ENCODE peak calls at places on chromosomes 16 and 17, in four cellular contexts. One of them, this sample, is unnamed.

GRCh38 chr16:68116256-68116853 is 31.2 kb downstream of the NFATC3 start:
- DNase-seq in mesothelial cell of epicardium: no peak
- DNase-seq in choroid plexus epithelial cell: peak
- DNase-seq in Peyer's patch: no peak
- DNase-seq in this sample: no peak

GRCh38 chr17:8499614-8500013 is 63.9 kb downstream of the NDEL1 start:
- DNase-seq in mesothelial cell of epicardium: no peak
- DNase-seq in choroid plexus epithelial cell: no peak
- DNase-seq in Peyer's patch: no peak
- DNase-seq in this sample: no peak

GRCh38 chr17:78242024-78242742 is 10.8 kb downstream of the TMEM235 start:
- DNase-seq in mesothelial cell of epicardium: no peak
- DNase-seq in choroid plexus epithelial cell: no peak
- DNase-seq in Peyer's patch: no peak
- DNase-seq in this sample: no peak

GRCh38 chr16:81495321-81496234 is 51.0 kb downstream of the CMIP start:
- DNase-seq in mesothelial cell of epicardium: no peak
- DNase-seq in choroid plexus epithelial cell: no peak
- DNase-seq in Peyer's patch: no peak
- DNase-seq in this sample: no peak

GRCh38 chr17:68290955-68291835 is at the start of the genes ARSG and SLC16A6:
- DNase-seq in mesothelial cell of epicardium: peak
- DNase-seq in choroid plexus epithelial cell: peak
- DNase-seq in Peyer's patch: peak
- DNase-seq in this sample: peak

GRCh38 chr16:5064915-5065314 is 841 bp downstream of the C16orf89 start:
- DNase-seq in mesothelial cell of epicardium: no peak
- DNase-seq in choroid plexus epithelial cell: peak
- DNase-seq in Peyer's patch: no peak
- DNase-seq in this sample: no peak

GRCh38 chr17:17151541-17151940 is 54.6 kb downstream of the PLD6 start:
- DNase-seq in mesothelial cell of epicardium: no peak
- DNase-seq in choroid plexus epithelial cell: no peak
- DNase-seq in Peyer's patch: no peak
- DNase-seq in this sample: no peak

GRCh38 chr17:7215652-7216139 is 3.9 kb downstream of the DLG4 start:
- DNase-seq in mesothelial cell of epicardium: no peak
- DNase-seq in choroid plexus epithelial cell: no peak
- DNase-seq in Peyer's patch: no peak
- DNase-seq in this sample: no peak

GRCh38 chr16:49739381-49739780 is 116.5 kb downstream of the ZNF423 start:
- DNase-seq in mesothelial cell of epicardium: no peak
- DNase-seq in choroid plexus epithelial cell: no peak
- DNase-seq in Peyer's patch: no peak
- DNase-seq in this sample: no peak

GRCh38 chr16:74825941-74826340 is 51.3 kb upstream of the FA2H start:
- DNase-seq in mesothelial cell of epicardium: no peak
- DNase-seq in choroid plexus epithelial cell: no peak
- DNase-seq in Peyer's patch: no peak
- DNase-seq in this sample: no peak

GRCh38 chr17:48173191-48173590 is 65.6 kb downstream of the SNX11 start:
- DNase-seq in mesothelial cell of epicardium: no peak
- DNase-seq in choroid plexus epithelial cell: no peak
- DNase-seq in Peyer's patch: no peak
- DNase-seq in this sample: no peak

GRCh38 chr16:27273330-27273669 is 4.7 kb upstream of the NSMCE1 start:
- DNase-seq in mesothelial cell of epicardium: no peak
- DNase-seq in choroid plexus epithelial cell: no peak
- DNase-seq in Peyer's patch: no peak
- DNase-seq in this sample: no peak

GRCh38 chr17:27544350-27545131 is 86.4 kb upstream of the LGALS9 start:
- DNase-seq in mesothelial cell of epicardium: no peak
- DNase-seq in choroid plexus epithelial cell: peak
- DNase-seq in Peyer's patch: no peak
- DNase-seq in this sample: no peak

GRCh38 chr17:32819035-32819434 is 57.9 kb downstream of the MYO1D start:
- DNase-seq in mesothelial cell of epicardium: no peak
- DNase-seq in choroid plexus epithelial cell: no peak
- DNase-seq in Peyer's patch: no peak
- DNase-seq in this sample: no peak

GRCh38 chr17:82531431-82531881 is 11.9 kb downstream of the FOXK2 start:
- DNase-seq in mesothelial cell of epicardium: no peak
- DNase-seq in choroid plexus epithelial cell: peak
- DNase-seq in Peyer's patch: no peak
- DNase-seq in this sample: no peak

GRCh38 chr17:43316522-43317142 is 82.2 kb upstream of the ARL4D start:
- DNase-seq in mesothelial cell of epicardium: no peak
- DNase-seq in choroid plexus epithelial cell: no peak
- DNase-seq in Peyer's patch: no peak
- DNase-seq in this sample: no peak

GRCh38 chr16:81599034-81599744 is 154.6 kb downstream of the CMIP start:
- DNase-seq in mesothelial cell of epicardium: no peak
- DNase-seq in choroid plexus epithelial cell: no peak
- DNase-seq in Peyer's patch: no peak
- DNase-seq in this sample: no peak

GRCh38 chr17:47423406-47424295 is 99.9 kb downstream of the EFCAB13 start:
- DNase-seq in mesothelial cell of epicardium: peak
- DNase-seq in choroid plexus epithelial cell: peak
- DNase-seq in Peyer's patch: peak
- DNase-seq in this sample: peak

GRCh38 chr16:88999457-89000206 is 22.6 kb upstream of the CBFA2T3 start:
- DNase-seq in mesothelial cell of epicardium: no peak
- DNase-seq in choroid plexus epithelial cell: no peak
- DNase-seq in Peyer's patch: no peak
- DNase-seq in this sample: no peak

GRCh38 chr17:78474631-78475146 is 96.2 kb downstream of the PGS1 start:
- DNase-seq in mesothelial cell of epicardium: no peak
- DNase-seq in choroid plexus epithelial cell: no peak
- DNase-seq in Peyer's patch: no peak
- DNase-seq in this sample: no peak

GRCh38 chr17:82424001-82424862 is 5.8 kb upstream of the OGFOD3 start:
- DNase-seq in mesothelial cell of epicardium: no peak
- DNase-seq in choroid plexus epithelial cell: peak
- DNase-seq in Peyer's patch: no peak
- DNase-seq in this sample: no peak

GRCh38 chr17:45240905-45241314 is 19.2 kb downstream of the FMNL1 start:
- DNase-seq in mesothelial cell of epicardium: no peak
- DNase-seq in choroid plexus epithelial cell: no peak
- DNase-seq in Peyer's patch: no peak
- DNase-seq in this sample: no peak

GRCh38 chr17:60941028-60941427 is 263.4 kb downstream of the BCAS3 start:
- DNase-seq in mesothelial cell of epicardium: no peak
- DNase-seq in choroid plexus epithelial cell: peak
- DNase-seq in Peyer's patch: peak
- DNase-seq in this sample: no peak

GRCh38 chr16:72793716-72794115 is 254.2 kb downstream of the ZFHX3 start:
- DNase-seq in mesothelial cell of epicardium: no peak
- DNase-seq in choroid plexus epithelial cell: no peak
- DNase-seq in Peyer's patch: no peak
- DNase-seq in this sample: no peak

GRCh38 chr16:15795615-15796014 is 61.2 kb downstream of the MYH11 start:
- DNase-seq in mesothelial cell of epicardium: no peak
- DNase-seq in choroid plexus epithelial cell: no peak
- DNase-seq in Peyer's patch: no peak
- DNase-seq in this sample: no peak

GRCh38 chr17:59311051-59311468 is 20.4 kb upstream of the YPEL2 start:
- DNase-seq in mesothelial cell of epicardium: no peak
- DNase-seq in choroid plexus epithelial cell: peak
- DNase-seq in Peyer's patch: no peak
- DNase-seq in this sample: no peak

GRCh38 chr16:85327731-85328664 is 215.7 kb upstream of the CIBAR2 start:
- DNase-seq in mesothelial cell of epicardium: peak
- DNase-seq in choroid plexus epithelial cell: peak
- DNase-seq in Peyer's patch: no peak
- DNase-seq in this sample: no peak

GRCh38 chr17:3019761-3020160 is 43.6 kb downstream of the OR1D5 start:
- DNase-seq in mesothelial cell of epicardium: no peak
- DNase-seq in choroid plexus epithelial cell: no peak
- DNase-seq in Peyer's patch: peak
- DNase-seq in this sample: no peak

GRCh38 chr17:15262291-15263205 is 2.6 kb downstream of the PMP22 start:
- DNase-seq in mesothelial cell of epicardium: peak
- DNase-seq in choroid plexus epithelial cell: peak
- DNase-seq in Peyer's patch: peak
- DNase-seq in this sample: peak
- TF ChIP-seq CTCF in mesothelial cell of epicardium: no peak
- TF ChIP-seq CTCF in choroid plexus epithelial cell: peak
- TF ChIP-seq CTCF in Peyer's patch: peak
- TF ChIP-seq CTCF in this sample: no peak

DNA sequence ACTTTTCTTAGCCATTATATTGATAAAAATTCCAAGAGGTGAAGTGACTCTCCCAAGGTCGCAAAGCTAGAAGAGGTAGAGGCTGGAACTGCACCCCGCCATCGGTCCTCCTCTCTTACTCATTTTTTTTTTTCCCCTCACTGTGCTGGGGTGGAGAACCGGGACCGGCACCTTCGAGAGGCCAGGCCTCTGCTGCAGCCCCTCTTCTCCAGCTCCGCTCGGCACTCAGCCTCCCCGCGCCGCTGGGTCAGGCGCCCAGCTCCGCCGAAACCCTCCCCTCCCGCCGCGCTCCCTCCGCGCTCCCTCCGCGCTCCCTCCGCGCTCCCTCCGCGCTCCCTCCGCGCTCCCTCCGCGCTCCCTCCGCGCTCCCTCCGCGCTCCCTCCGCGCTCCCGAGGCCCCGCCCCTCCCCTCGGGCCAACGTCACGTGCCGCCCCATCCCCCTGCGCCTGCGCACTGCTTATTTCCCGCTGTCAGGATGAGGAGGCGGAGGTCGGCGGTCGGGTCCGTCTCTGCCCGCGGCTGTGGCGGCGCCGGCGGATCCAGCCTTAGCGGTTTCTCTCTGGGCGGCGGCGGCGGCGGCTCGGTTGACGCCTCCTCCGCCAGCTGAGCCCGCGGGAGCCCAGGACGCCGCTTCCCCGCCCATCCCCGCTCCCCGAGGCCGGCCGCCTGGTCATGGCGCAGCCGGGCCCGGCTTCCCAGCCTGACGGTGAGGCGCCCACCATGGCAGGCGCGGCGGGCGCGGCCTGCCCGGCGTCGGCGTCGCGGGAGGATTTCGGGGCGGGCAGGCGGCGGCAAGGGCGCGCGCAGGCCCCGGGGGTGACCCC is at the start of gene RABEP1:
- DNase-seq in mesothelial cell of epicardium: peak
- DNase-seq in choroid plexus epithelial cell: peak
- DNase-seq in Peyer's patch: peak
- DNase-seq in this sample: peak
- TF ChIP-seq CTCF in mesothelial cell of epicardium: peak
- TF ChIP-seq CTCF in choroid plexus epithelial cell: peak
- TF ChIP-seq CTCF in Peyer's patch: peak
- TF ChIP-seq CTCF in this sample: peak

DNA sequence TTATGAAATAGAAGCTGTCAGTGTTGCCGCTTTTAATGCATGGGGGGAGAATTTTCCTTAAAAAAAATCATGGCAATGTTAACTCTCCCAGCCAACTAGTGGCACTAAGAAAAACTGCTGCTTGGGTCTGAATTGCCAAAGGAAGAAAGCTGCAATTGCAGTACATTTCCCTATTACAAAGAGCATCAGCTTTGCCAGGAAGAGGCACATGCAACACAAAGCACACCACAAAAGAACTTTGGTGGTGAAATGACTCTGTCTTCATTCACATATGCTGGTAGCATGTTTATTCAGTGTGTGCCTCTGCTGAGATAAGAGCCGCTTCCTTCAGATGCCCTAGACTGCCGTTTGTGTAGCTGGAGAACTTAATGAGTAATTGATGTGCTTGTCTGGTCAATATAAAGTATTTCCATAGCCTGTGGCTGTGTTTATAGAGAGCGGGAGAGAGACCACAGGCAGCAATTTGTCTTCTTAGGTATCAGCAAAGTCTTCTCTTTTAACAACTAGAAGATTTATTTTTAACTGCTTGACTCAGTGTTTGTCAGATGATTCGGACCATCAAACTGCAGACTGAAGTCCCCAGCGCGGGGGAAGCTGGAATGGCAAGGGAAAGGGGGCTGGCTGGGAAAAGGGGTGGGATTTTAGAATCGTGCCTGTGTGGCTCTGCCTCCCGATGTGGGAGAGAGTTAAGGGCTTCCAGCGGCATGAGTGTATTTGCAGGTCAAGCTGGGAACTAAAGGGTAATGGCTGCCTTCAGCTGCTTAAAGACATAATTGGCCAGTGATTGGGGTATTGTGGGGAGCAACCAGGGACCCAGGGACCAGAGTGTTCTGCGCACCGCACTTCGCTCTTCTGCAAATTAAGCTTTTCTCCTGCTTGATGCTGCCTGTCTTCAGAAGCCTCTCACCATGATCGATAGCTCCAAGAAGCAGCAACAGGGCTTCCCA is 115.2 kb downstream of the MRTFB start:
- DNase-seq in mesothelial cell of epicardium: no peak
- DNase-seq in choroid plexus epithelial cell: peak
- DNase-seq in Peyer's patch: no peak
- DNase-seq in this sample: no peak
- TF ChIP-seq CTCF in mesothelial cell of epicardium: peak
- TF ChIP-seq CTCF in choroid plexus epithelial cell: peak
- TF ChIP-seq CTCF in Peyer's patch: peak
- TF ChIP-seq CTCF in this sample: peak

DNA sequence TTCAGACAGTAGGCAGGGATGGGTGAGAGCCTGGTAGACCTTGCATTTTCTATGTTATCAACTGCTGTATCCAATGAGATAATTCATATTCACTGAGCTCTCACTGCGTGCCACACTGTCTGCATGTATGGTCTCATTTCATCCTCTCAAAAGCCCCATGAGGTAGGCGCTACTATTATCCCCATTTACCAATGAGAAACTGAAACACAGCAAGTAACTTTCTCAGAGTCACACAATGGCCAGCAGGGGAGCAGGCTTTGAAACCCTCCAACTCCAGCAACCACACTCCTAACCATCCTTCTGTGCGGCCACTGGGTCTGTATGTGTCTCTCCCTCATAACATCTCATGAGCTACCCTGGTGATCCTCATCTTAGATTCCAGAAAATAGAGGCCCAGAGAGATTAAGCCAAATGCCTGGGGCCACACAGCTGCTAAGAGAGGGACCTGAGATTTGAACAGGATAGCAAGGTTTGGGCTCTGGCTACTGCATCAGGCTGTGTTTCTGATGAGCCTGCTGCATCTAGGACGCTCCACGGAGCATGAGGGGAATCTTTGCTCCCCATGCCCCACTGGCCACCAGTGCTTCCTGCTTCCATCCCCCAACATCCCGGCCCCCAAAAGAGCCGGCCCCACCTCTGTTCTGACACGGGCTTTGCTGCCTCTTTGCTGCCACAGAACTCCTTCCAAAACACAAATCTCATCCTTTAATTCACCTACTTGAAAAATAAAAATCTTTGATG is 3.2 kb downstream of the CCR7 start:
- DNase-seq in mesothelial cell of epicardium: peak
- DNase-seq in choroid plexus epithelial cell: no peak
- DNase-seq in Peyer's patch: peak
- DNase-seq in this sample: no peak
- TF ChIP-seq CTCF in mesothelial cell of epicardium: peak
- TF ChIP-seq CTCF in choroid plexus epithelial cell: peak
- TF ChIP-seq CTCF in Peyer's patch: peak
- TF ChIP-seq CTCF in this sample: no peak

This sample was measured in progenitor cell of endocrine pancreas.